ENCODE peak calls at places on chromosomes 12 and 14, in nine cellular contexts. One of them, this sample, is unnamed.

GRCh38 chr14:25381498-25381897 is 331.6 kb upstream of the STXBP6 start:
- DNase-seq in natural killer cell: no peak
- DNase-seq in RWPE1: no peak
- DNase-seq in HFFc6: no peak
- DNase-seq in left ventricle myocardium inferior: no peak
- DNase-seq in AG09309: no peak
- DNase-seq in upper lobe of right lung: no peak
- DNase-seq in NB4: peak; percentile 39
- DNase-seq in activated CD8-positive, alpha-beta T cell treated with anti-CD3 and anti-CD28 coated beads for 36 hours: no peak
- DNase-seq in this sample: no peak

GRCh38 chr14:50846171-50846880 is 15.4 kb upstream of the NIN start:
- DNase-seq in natural killer cell: no peak
- DNase-seq in AG09309: peak; percentile 46
- DNase-seq in RWPE1: peak; percentile 43
- DNase-seq in activated CD8-positive, alpha-beta T cell treated with anti-CD3 and anti-CD28 coated beads for 36 hours: no peak
- DNase-seq in left ventricle myocardium inferior: no peak
- DNase-seq in HFFc6: peak; percentile 83
- DNase-seq in upper lobe of right lung: no peak
- DNase-seq in NB4: no peak
- DNase-seq in this sample: no peak

GRCh38 chr12:88258396-88258795 is 116.3 kb downstream of the TMTC3 start:
- DNase-seq in HFFc6: peak; percentile 67
- DNase-seq in activated CD8-positive, alpha-beta T cell treated with anti-CD3 and anti-CD28 coated beads for 36 hours: no peak
- DNase-seq in natural killer cell: no peak
- DNase-seq in NB4: no peak
- DNase-seq in AG09309: peak; percentile 67
- DNase-seq in left ventricle myocardium inferior: no peak
- DNase-seq in RWPE1: no peak
- DNase-seq in upper lobe of right lung: no peak
- DNase-seq in this sample: peak; percentile 77

GRCh38 chr14:50954811-50955372 is 10.6 kb upstream of the PYGL start:
- DNase-seq in natural killer cell: no peak
- DNase-seq in upper lobe of right lung: no peak
- DNase-seq in left ventricle myocardium inferior: no peak
- DNase-seq in NB4: peak; percentile 66
- DNase-seq in RWPE1: peak; percentile 59
- DNase-seq in HFFc6: peak; percentile 69
- DNase-seq in AG09309: no peak
- DNase-seq in activated CD8-positive, alpha-beta T cell treated with anti-CD3 and anti-CD28 coated beads for 36 hours: no peak
- DNase-seq in this sample: no peak

GRCh38 chr14:61364243-61364642 is 42.9 kb downstream of the PRKCH start:
- DNase-seq in upper lobe of right lung: no peak
- DNase-seq in natural killer cell: no peak
- DNase-seq in left ventricle myocardium inferior: no peak
- DNase-seq in AG09309: no peak
- DNase-seq in activated CD8-positive, alpha-beta T cell treated with anti-CD3 and anti-CD28 coated beads for 36 hours: peak; percentile 35
- DNase-seq in NB4: no peak
- DNase-seq in RWPE1: no peak
- DNase-seq in HFFc6: no peak
- DNase-seq in this sample: no peak

GRCh38 chr12:118371354-118372282 is 1.1 kb downstream of the TAOK3 start:
- DNase-seq in RWPE1: no peak
- DNase-seq in HFFc6: no peak
- DNase-seq in NB4: peak; percentile 65
- DNase-seq in natural killer cell: peak; percentile 25
- DNase-seq in left ventricle myocardium inferior: peak; percentile 25
- DNase-seq in upper lobe of right lung: peak; percentile 70
- DNase-seq in AG09309: no peak
- DNase-seq in activated CD8-positive, alpha-beta T cell treated with anti-CD3 and anti-CD28 coated beads for 36 hours: peak; percentile 24
- DNase-seq in this sample: no peak

GRCh38 chr14:21880918-21881317 is 207.3 kb upstream of the OR4E1 start:
- DNase-seq in upper lobe of right lung: no peak
- DNase-seq in HFFc6: no peak
- DNase-seq in activated CD8-positive, alpha-beta T cell treated with anti-CD3 and anti-CD28 coated beads for 36 hours: no peak
- DNase-seq in NB4: no peak
- DNase-seq in natural killer cell: no peak
- DNase-seq in RWPE1: no peak
- DNase-seq in AG09309: no peak
- DNase-seq in left ventricle myocardium inferior: no peak
- DNase-seq in this sample: no peak

GRCh38 chr12:1470051-1470450 is 124.3 kb downstream of the FBXL14 start:
- DNase-seq in HFFc6: no peak
- DNase-seq in RWPE1: no peak
- DNase-seq in NB4: no peak
- DNase-seq in natural killer cell: no peak
- DNase-seq in AG09309: no peak
- DNase-seq in activated CD8-positive, alpha-beta T cell treated with anti-CD3 and anti-CD28 coated beads for 36 hours: no peak
- DNase-seq in left ventricle myocardium inferior: no peak
- DNase-seq in upper lobe of right lung: no peak
- DNase-seq in this sample: no peak

GRCh38 chr12:112750971-112751370 is 40.6 kb upstream of the RPH3A start:
- DNase-seq in natural killer cell: no peak
- DNase-seq in NB4: no peak
- DNase-seq in left ventricle myocardium inferior: no peak
- DNase-seq in AG09309: no peak
- DNase-seq in activated CD8-positive, alpha-beta T cell treated with anti-CD3 and anti-CD28 coated beads for 36 hours: no peak
- DNase-seq in upper lobe of right lung: no peak
- DNase-seq in HFFc6: no peak
- DNase-seq in RWPE1: no peak
- DNase-seq in this sample: no peak

GRCh38 chr14:99426265-99426664 is 54.4 kb downstream of the SETD3 start:
- DNase-seq in NB4: no peak
- DNase-seq in left ventricle myocardium inferior: no peak
- DNase-seq in natural killer cell: no peak
- DNase-seq in upper lobe of right lung: no peak
- DNase-seq in HFFc6: no peak
- DNase-seq in activated CD8-positive, alpha-beta T cell treated with anti-CD3 and anti-CD28 coated beads for 36 hours: no peak
- DNase-seq in AG09309: no peak
- DNase-seq in RWPE1: no peak
- DNase-seq in this sample: no peak
- TF ChIP-seq CTCF in NB4: no peak
- TF ChIP-seq CTCF in left ventricle myocardium inferior: no peak
- TF ChIP-seq CTCF in natural killer cell: no peak
- TF ChIP-seq CTCF in upper lobe of right lung: no peak
- TF ChIP-seq CTCF in HFFc6: no peak
- TF ChIP-seq CTCF in activated CD8-positive, alpha-beta T cell treated with anti-CD3 and anti-CD28 coated beads for 36 hours: no peak
- TF ChIP-seq CTCF in AG09309: no peak
- TF ChIP-seq CTCF in RWPE1: no peak
- TF ChIP-seq CTCF in this sample: no peak

DNA sequence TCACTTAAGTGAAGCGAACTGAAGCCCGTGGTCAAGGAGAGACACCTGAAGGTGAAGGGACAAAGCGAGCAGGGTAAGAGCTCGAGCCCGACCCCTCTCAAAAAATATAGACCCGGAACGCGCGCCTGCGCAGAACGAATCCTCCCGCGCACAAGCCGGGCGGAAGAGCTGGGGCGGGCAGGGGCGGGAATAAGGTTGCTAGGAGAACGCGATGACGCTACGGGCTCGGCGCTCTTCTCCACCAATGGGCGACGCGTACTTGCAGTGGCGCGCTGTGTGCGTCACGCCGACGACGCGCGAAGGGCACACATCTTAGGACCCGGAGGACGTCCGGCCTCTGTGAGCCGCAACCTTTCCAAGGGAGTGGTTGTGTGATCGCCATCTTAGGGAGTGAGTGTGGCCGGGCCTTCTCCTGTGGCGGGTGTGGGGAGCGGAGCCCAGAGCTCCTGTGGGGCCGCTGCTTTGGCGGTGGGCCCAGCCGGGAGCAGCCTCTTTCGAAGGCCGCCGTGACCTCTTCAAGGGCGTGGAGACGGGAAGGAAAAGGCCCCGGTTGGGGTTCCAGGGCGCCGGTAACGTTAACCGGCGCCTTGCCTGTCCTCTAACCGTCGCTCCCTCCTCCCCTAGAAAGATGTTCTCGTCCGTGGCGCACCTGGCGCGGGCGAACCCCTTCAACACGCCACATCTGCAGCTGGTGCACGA is at the start of gene SLC25A3:
- DNase-seq in NB4: peak; percentile 100
- DNase-seq in left ventricle myocardium inferior: peak; percentile 95
- DNase-seq in upper lobe of right lung: peak; percentile 98
- DNase-seq in AG09309: peak; percentile 94
- DNase-seq in HFFc6: peak; percentile 98
- DNase-seq in RWPE1: peak; percentile 98
- DNase-seq in activated CD8-positive, alpha-beta T cell treated with anti-CD3 and anti-CD28 coated beads for 36 hours: peak; percentile 94
- DNase-seq in natural killer cell: peak; percentile 91
- DNase-seq in this sample: peak; percentile 97
- TF ChIP-seq CTCF in NB4: no peak
- TF ChIP-seq CTCF in left ventricle myocardium inferior: no peak
- TF ChIP-seq CTCF in upper lobe of right lung: no peak
- TF ChIP-seq CTCF in AG09309: no peak
- TF ChIP-seq CTCF in HFFc6: no peak
- TF ChIP-seq CTCF in RWPE1: no peak
- TF ChIP-seq CTCF in activated CD8-positive, alpha-beta T cell treated with anti-CD3 and anti-CD28 coated beads for 36 hours: no peak
- TF ChIP-seq CTCF in natural killer cell: no peak
- TF ChIP-seq CTCF in this sample: no peak

DNA sequence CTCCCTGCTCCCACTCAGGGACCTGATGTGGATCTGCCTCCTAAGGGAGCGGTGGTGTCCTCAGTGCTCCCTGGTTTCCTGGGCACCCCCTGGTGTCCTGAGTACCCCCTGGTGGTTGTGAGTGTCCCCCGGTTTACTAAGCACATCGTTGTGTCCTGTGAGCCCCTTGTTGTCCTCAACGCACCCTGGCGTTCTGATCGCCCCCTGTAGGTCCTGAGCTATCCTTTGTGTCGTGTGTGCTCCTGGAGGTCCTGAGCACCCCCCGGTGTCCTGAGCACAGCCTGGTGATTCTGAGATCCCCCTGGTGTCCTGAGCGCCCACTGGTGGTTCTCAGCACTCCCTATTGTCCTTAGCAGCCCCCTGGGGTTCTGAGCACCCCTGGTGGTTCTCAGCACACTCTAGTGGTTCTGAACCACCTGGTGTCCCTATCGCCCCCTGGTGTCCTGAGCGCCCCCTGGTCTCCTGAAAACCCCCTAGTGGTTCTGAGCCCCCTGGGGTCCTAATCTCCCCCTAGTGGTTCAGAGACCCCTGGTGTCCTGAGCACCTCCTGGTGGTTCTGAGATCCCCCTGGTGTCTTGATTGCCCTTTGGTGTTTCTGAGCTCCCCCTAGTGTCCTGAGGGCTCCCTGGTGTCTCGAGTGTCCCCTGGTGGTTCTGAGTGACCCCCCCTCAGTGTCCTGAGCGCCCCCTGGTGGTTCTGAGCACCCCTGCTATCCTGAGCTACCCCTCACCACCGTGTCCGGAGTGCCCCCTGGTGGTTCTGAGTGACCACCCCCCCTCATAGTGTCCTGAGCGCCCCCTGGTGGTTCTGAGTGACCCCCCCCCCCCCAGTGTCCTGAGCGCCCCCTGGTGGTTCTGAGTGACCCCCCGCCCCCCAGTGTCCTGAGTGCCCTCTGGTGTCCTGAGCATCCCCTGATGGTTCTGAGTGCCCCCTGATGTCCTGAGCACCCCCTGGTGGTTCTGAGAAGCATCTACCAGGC is 615.1 kb downstream of the TMEM121 start:
- DNase-seq in activated CD8-positive, alpha-beta T cell treated with anti-CD3 and anti-CD28 coated beads for 36 hours: peak; percentile 66
- DNase-seq in AG09309: no peak
- DNase-seq in RWPE1: no peak
- DNase-seq in natural killer cell: no peak
- DNase-seq in upper lobe of right lung: no peak
- DNase-seq in NB4: peak; percentile 11
- DNase-seq in left ventricle myocardium inferior: no peak
- DNase-seq in HFFc6: no peak
- DNase-seq in this sample: no peak
- TF ChIP-seq CTCF in activated CD8-positive, alpha-beta T cell treated with anti-CD3 and anti-CD28 coated beads for 36 hours: peak; percentile 23
- TF ChIP-seq CTCF in AG09309: no peak
- TF ChIP-seq CTCF in RWPE1: no peak
- TF ChIP-seq CTCF in natural killer cell: no peak
- TF ChIP-seq CTCF in upper lobe of right lung: no peak
- TF ChIP-seq CTCF in NB4: no peak
- TF ChIP-seq CTCF in left ventricle myocardium inferior: no peak
- TF ChIP-seq CTCF in HFFc6: no peak
- TF ChIP-seq CTCF in this sample: no peak

GRCh38 chr12:44960856-44961255 is 84.7 kb upstream of the NELL2 start:
- DNase-seq in natural killer cell: no peak
- DNase-seq in HFFc6: no peak
- DNase-seq in AG09309: no peak
- DNase-seq in NB4: no peak
- DNase-seq in left ventricle myocardium inferior: no peak
- DNase-seq in activated CD8-positive, alpha-beta T cell treated with anti-CD3 and anti-CD28 coated beads for 36 hours: no peak
- DNase-seq in upper lobe of right lung: no peak
- DNase-seq in RWPE1: no peak
- DNase-seq in this sample: no peak
- TF ChIP-seq CTCF in natural killer cell: no peak
- TF ChIP-seq CTCF in HFFc6: no peak
- TF ChIP-seq CTCF in AG09309: no peak
- TF ChIP-seq CTCF in NB4: no peak
- TF ChIP-seq CTCF in left ventricle myocardium inferior: no peak
- TF ChIP-seq CTCF in activated CD8-positive, alpha-beta T cell treated with anti-CD3 and anti-CD28 coated beads for 36 hours: no peak
- TF ChIP-seq CTCF in upper lobe of right lung: no peak
- TF ChIP-seq CTCF in RWPE1: no peak
- TF ChIP-seq CTCF in this sample: no peak

GRCh38 chr14:69325646-69326265 is 65.8 kb downstream of the GALNT16 start:
- DNase-seq in upper lobe of right lung: peak; percentile 25
- DNase-seq in RWPE1: no peak
- DNase-seq in activated CD8-positive, alpha-beta T cell treated with anti-CD3 and anti-CD28 coated beads for 36 hours: no peak
- DNase-seq in natural killer cell: peak; percentile 7
- DNase-seq in NB4: no peak
- DNase-seq in left ventricle myocardium inferior: no peak
- DNase-seq in HFFc6: no peak
- DNase-seq in AG09309: no peak
- DNase-seq in this sample: no peak
- TF ChIP-seq CTCF in upper lobe of right lung: no peak
- TF ChIP-seq CTCF in RWPE1: no peak
- TF ChIP-seq CTCF in activated CD8-positive, alpha-beta T cell treated with anti-CD3 and anti-CD28 coated beads for 36 hours: no peak
- TF ChIP-seq CTCF in natural killer cell: no peak
- TF ChIP-seq CTCF in NB4: peak; percentile 20
- TF ChIP-seq CTCF in left ventricle myocardium inferior: no peak
- TF ChIP-seq CTCF in HFFc6: no peak
- TF ChIP-seq CTCF in AG09309: no peak
- TF ChIP-seq CTCF in this sample: no peak

GRCh38 chr14:100903672-100904185 is at the start of gene RTL1:
- DNase-seq in RWPE1: no peak
- DNase-seq in left ventricle myocardium inferior: no peak
- DNase-seq in HFFc6: no peak
- DNase-seq in AG09309: no peak
- DNase-seq in NB4: no peak
- DNase-seq in upper lobe of right lung: no peak
- DNase-seq in natural killer cell: no peak
- DNase-seq in activated CD8-positive, alpha-beta T cell treated with anti-CD3 and anti-CD28 coated beads for 36 hours: no peak
- DNase-seq in this sample: no peak

GRCh38 chr14:100901391-100902183 is 1.9 kb downstream of the RTL1 start:
- DNase-seq in activated CD8-positive, alpha-beta T cell treated with anti-CD3 and anti-CD28 coated beads for 36 hours: no peak
- DNase-seq in NB4: no peak
- DNase-seq in HFFc6: no peak
- DNase-seq in natural killer cell: no peak
- DNase-seq in RWPE1: no peak
- DNase-seq in upper lobe of right lung: no peak
- DNase-seq in left ventricle myocardium inferior: no peak
- DNase-seq in AG09309: no peak
- DNase-seq in this sample: no peak

GRCh38 chr14:100900837-100901390 is 2.6 kb downstream of the RTL1 start:
- DNase-seq in left ventricle myocardium inferior: no peak
- DNase-seq in activated CD8-positive, alpha-beta T cell treated with anti-CD3 and anti-CD28 coated beads for 36 hours: peak; percentile 44
- DNase-seq in natural killer cell: no peak
- DNase-seq in upper lobe of right lung: no peak
- DNase-seq in RWPE1: no peak
- DNase-seq in HFFc6: no peak
- DNase-seq in AG09309: no peak
- DNase-seq in NB4: peak; percentile 69
- DNase-seq in this sample: no peak

GRCh38 chr14:100902792-100903191 is 730 bp downstream of the RTL1 start:
- DNase-seq in left ventricle myocardium inferior: no peak
- DNase-seq in RWPE1: no peak
- DNase-seq in NB4: peak; percentile 11
- DNase-seq in AG09309: no peak
- DNase-seq in natural killer cell: no peak
- DNase-seq in upper lobe of right lung: no peak
- DNase-seq in HFFc6: no peak
- DNase-seq in activated CD8-positive, alpha-beta T cell treated with anti-CD3 and anti-CD28 coated beads for 36 hours: no peak
- DNase-seq in this sample: no peak

GRCh38 chr14:100902295-100902694 is 1.2 kb downstream of the RTL1 start:
- DNase-seq in upper lobe of right lung: no peak
- DNase-seq in RWPE1: no peak
- DNase-seq in HFFc6: no peak
- DNase-seq in natural killer cell: no peak
- DNase-seq in left ventricle myocardium inferior: no peak
- DNase-seq in AG09309: no peak
- DNase-seq in NB4: peak; percentile 23
- DNase-seq in activated CD8-positive, alpha-beta T cell treated with anti-CD3 and anti-CD28 coated beads for 36 hours: no peak
- DNase-seq in this sample: no peak
- TF ChIP-seq CTCF in upper lobe of right lung: no peak
- TF ChIP-seq CTCF in RWPE1: no peak
- TF ChIP-seq CTCF in HFFc6: peak; percentile 49
- TF ChIP-seq CTCF in natural killer cell: no peak
- TF ChIP-seq CTCF in left ventricle myocardium inferior: no peak
- TF ChIP-seq CTCF in AG09309: no peak
- TF ChIP-seq CTCF in NB4: peak; percentile 31
- TF ChIP-seq CTCF in activated CD8-positive, alpha-beta T cell treated with anti-CD3 and anti-CD28 coated beads for 36 hours: no peak
- TF ChIP-seq CTCF in this sample: no peak